ENCODE peak calls at places on chromosomes 12 and 14, in ten cellular contexts. F is K562, Y is stomach, D is prostate gland, R is GM12891, S is transverse colon, U is sigmoid colon, E is breast epithelium, P is H1, T is spleen. I is an unnamed sample.

GRCh38 chr12:32499048-32499447 is 99.7 kb downstream of the FGD4 start:
- DNase-seq in F (no peak), Y (peak), D (no peak), R (no peak), S (no peak), U (no peak), E (no peak), P (no peak), T (no peak), I (no peak)

GRCh38 chr14:22837059-22837749 is 819 bp downstream of the MMP14 start:
- DNase-seq in F (no peak), Y (peak), D (no peak), R (no peak), S (peak), U (peak), E (no peak), P (peak), T (peak), I (no peak)

GRCh38 chr12:69655616-69656336 is 43.3 kb downstream of the BEST3 start:
- DNase-seq in F (no peak), Y (no peak), D (no peak), R (no peak), S (no peak), U (no peak), E (peak), P (no peak), T (no peak), I (no peak)

GRCh38 chr12:121295123-121295745 is 1.3 kb downstream of the CAMKK2 start:
- DNase-seq in F (no peak), Y (no peak), D (no peak), R (no peak), S (no peak), U (no peak), E (no peak), P (no peak), T (no peak), I (no peak)

GRCh38 chr12:110135012-110135411 is 10.9 kb downstream of the IFT81 start:
- DNase-seq in F (peak), Y (no peak), D (no peak), R (no peak), S (no peak), U (no peak), E (no peak), P (no peak), T (no peak), I (no peak)

GRCh38 chr12:94074970-94075695 is 73.2 kb upstream of the PLXNC1 start:
- DNase-seq in F (peak), Y (peak), D (peak), R (no peak), S (peak), U (peak), E (peak), P (no peak), T (no peak), I (no peak)

GRCh38 chr14:47179906-47180305 is 495.5 kb downstream of the MDGA2 start:
- DNase-seq in F (no peak), Y (no peak), D (no peak), R (no peak), S (no peak), U (no peak), E (no peak), P (no peak), T (no peak), I (no peak)

GRCh38 chr12:20127401-20127800 is 240.9 kb upstream of the PDE3A start:
- DNase-seq in F (no peak), Y (no peak), D (no peak), R (no peak), S (no peak), U (no peak), E (no peak), P (no peak), T (no peak), I (no peak)

GRCh38 chr14:79281244-79282199 is 929.8 kb downstream of the DIO2 start:
- DNase-seq in F (no peak), Y (no peak), D (no peak), R (no peak), S (no peak), U (no peak), E (no peak), P (peak), T (no peak), I (no peak)

GRCh38 chr14:24246765-24247212 is 4.4 kb upstream of the TINF2 start:
- DNase-seq in F (no peak), Y (no peak), D (no peak), R (peak), S (peak), U (no peak), E (no peak), P (no peak), T (no peak), I (no peak)

GRCh38 chr12:120610560-120610959 is 29.4 kb upstream of the POP5 start:
- DNase-seq in F (no peak), Y (no peak), D (no peak), R (no peak), S (no peak), U (no peak), E (no peak), P (no peak), T (no peak), I (no peak)

GRCh38 chr12:64004639-64005038 is 160.1 kb downstream of the SRGAP1 start:
- DNase-seq in F (no peak), Y (no peak), D (no peak), R (no peak), S (no peak), U (no peak), E (no peak), P (no peak), T (no peak), I (no peak)

GRCh38 chr14:20469890-20470858 is 968 bp downstream of the PNP start:
- DNase-seq in F (peak), Y (peak), D (no peak), R (peak), S (peak), U (peak), E (no peak), P (peak), T (peak), I (no peak)

GRCh38 chr12:57272337-57273151 is 21.6 kb upstream of the STAC3 start:
- DNase-seq in F (peak), Y (no peak), D (no peak), R (no peak), S (no peak), U (no peak), E (no peak), P (no peak), T (no peak), I (no peak)

GRCh38 chr12:132228535-132229422 is 84.5 kb downstream of the NOC4L start:
- DNase-seq in F (no peak), Y (no peak), D (no peak), R (no peak), S (no peak), U (peak), E (no peak), P (no peak), T (peak), I (no peak)

GRCh38 chr14:56794088-56794556 is 16.2 kb downstream of the OTX2 start:
- DNase-seq in F (no peak), Y (no peak), D (no peak), R (no peak), S (no peak), U (no peak), E (no peak), P (no peak), T (no peak), I (no peak)

GRCh38 chr14:103719766-103720165 is 4.2 kb downstream of the ZFYVE21 start:
- DNase-seq in F (no peak), Y (no peak), D (no peak), R (no peak), S (no peak), U (no peak), E (no peak), P (no peak), T (no peak), I (no peak)

GRCh38 chr14:90091393-90091792 is 29.6 kb downstream of the KCNK13 start:
- DNase-seq in F (no peak), Y (no peak), D (no peak), R (no peak), S (no peak), U (no peak), E (no peak), P (no peak), T (no peak), I (no peak)

GRCh38 chr14:74645735-74646134 is 33.7 kb upstream of the LTBP2 start:
- DNase-seq in F (no peak), Y (no peak), D (no peak), R (no peak), S (no peak), U (peak), E (no peak), P (no peak), T (no peak), I (no peak)

GRCh38 chr12:107976331-107976730 is 152.8 kb upstream of the WSCD2 start:
- DNase-seq in F (no peak), Y (no peak), D (no peak), R (no peak), S (no peak), U (no peak), E (no peak), P (no peak), T (no peak), I (no peak)

GRCh38 chr14:76904100-76904739 is 78.0 kb downstream of the LRRC74A start:
- DNase-seq in F (no peak), Y (no peak), D (no peak), R (no peak), S (peak), U (peak), E (peak), P (no peak), T (no peak), I (no peak)

DNA sequence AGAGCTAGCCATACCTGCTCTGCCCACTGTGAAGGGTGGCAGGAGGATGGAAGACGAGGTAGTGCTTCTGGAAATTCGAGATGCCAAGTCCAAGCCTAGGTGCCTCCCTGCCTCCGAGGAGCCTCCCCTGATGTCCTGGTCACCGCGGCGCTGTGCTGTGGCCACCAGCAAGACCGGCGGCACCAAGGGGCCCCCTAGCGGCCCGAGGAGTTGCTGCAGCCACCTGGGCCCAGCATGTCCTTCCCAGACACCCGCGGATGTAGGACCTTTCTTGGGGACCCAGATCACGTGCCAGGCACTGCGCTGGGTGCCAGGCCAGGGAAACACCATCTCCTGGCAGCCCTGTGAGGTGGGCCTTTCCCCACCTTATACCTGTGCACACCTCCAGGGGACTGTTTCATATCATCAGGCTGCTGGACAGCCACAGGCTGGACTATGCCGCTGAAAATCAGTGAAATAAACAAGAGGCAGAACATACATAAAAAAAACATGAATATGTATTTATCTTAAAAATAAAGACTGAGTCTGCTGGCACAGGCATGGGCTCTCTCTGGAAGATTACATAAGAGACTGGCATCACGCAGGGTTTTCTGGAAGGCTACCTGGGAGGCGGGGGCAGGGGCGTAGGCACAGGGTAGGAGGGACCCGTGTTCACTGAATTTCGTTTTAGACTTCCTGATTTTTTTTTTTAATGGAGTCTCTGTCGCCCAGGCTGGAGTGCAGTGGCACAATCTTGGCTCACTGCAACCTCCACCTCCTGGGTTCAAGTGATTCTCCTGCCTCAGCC is 15.9 kb upstream of the HHIPL1 start:
- DNase-seq in F (peak), Y (peak), D (peak), R (peak), S (peak), U (peak), E (peak), P (peak), T (peak), I (peak)
- TF ChIP-seq POLR2A in F (no peak), Y (no peak), D (no peak), R (no peak), S (no peak), U (no peak), E (no peak), P (no peak), T (no peak), I (no peak)

GRCh38 chr12:67520611-67521010 is 127.9 kb upstream of the DYRK2 start:
- DNase-seq in F (no peak), Y (no peak), D (no peak), R (no peak), S (no peak), U (no peak), E (no peak), P (no peak), T (no peak), I (no peak)

GRCh38 chr12:67515679-67516363 is 132.7 kb upstream of the DYRK2 start:
- DNase-seq in F (no peak), Y (peak), D (no peak), R (no peak), S (peak), U (no peak), E (no peak), P (no peak), T (no peak), I (peak)

GRCh38 chr12:67517181-67517887 is 131.2 kb upstream of the DYRK2 start:
- DNase-seq in F (no peak), Y (peak), D (peak), R (no peak), S (peak), U (peak), E (peak), P (no peak), T (no peak), I (no peak)

GRCh38 chr12:67522222-67522621 is 126.3 kb upstream of the DYRK2 start:
- DNase-seq in F (no peak), Y (no peak), D (no peak), R (no peak), S (no peak), U (no peak), E (no peak), P (no peak), T (no peak), I (no peak)

DNA sequence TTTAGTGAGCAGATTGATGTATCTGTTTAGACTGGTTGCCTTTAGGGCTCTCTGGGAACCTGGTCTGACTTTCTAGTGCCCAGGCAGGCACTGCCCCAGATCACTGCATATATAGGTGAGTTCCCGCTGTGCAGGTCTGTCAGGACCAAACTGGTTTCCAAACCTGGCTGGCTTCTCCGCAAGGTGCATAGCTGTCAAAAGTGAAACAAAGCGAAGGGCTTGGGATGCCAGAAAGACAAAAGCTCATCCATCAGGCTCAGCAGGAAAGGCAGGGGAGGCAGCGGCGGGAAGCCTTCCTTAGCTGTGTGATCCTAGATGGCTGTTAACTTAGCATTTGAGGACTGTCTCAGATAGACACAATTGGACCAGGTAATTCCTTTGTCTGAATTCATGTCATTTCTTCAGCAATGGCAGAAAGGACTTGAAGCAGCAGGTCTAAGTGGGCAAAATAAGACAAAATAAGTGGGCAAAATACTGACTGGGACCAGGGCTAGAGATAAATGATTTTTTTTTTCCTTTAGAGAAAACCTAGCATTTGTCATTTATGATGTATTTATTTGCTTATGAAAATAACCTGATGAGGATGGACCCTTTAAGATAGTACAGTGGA is 128.6 kb upstream of the DYRK2 start:
- DNase-seq in F (no peak), Y (no peak), D (peak), R (no peak), S (no peak), U (no peak), E (peak), P (peak), T (no peak), I (no peak)
- TF ChIP-seq POLR2AphosphoS5 in F (no peak), Y (no peak), D (peak), R (no peak), S (no peak), U (no peak), E (no peak), P (no peak), T (no peak), I (no peak)

DNA sequence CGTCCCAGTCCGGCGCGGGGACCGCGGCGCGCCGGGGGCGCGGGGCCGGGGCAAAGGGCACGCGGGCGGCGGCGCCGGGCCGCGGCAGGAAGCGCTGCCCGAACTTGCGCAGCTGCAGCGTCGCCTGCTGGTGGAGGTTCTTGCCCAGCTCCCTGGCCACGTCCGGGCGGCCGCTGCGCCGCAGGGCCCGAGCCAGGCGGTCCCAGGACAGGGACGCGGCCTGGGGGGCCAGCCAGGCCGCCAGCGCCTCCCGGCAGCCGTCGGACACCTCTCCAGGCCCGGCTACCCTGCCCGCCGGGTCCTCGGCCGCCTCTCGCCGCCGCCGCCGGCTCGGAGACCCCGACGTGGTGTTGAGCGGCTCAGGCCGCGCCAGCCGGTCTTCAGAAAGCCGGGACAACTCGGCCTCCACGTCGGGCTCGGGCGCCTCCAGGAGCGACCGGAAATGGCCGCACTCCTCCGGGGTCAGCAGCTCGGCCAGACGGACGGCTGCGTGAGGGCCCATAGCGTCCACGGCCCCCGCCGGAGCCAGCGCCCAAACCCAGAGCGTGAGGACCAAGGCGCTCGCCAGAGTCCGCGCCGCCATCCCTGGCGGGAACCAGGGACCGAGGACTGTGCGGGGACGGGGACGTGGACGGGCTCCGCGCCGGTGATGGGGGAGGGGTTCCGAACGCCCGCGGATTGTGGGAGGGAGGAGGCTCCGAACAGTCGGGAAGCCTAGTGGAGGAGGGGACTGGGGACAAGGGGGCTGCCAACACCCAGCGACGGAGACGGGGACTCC is 34.0 kb downstream of the FIGNL2 start:
- DNase-seq in F (peak), Y (peak), D (peak), R (peak), S (peak), U (peak), E (no peak), P (peak), T (peak), I (peak)
- TF ChIP-seq POLR2A in F (no peak), Y (no peak), D (no peak), R (no peak), S (peak), U (no peak), E (no peak), P (no peak), T (no peak), I (no peak)

GRCh38 chr12:75981773-75982564 is 49.6 kb downstream of the PHLDA1 start:
- DNase-seq in F (peak), Y (no peak), D (no peak), R (no peak), S (no peak), U (no peak), E (no peak), P (no peak), T (no peak), I (no peak)
- TF ChIP-seq POLR2AphosphoS5 in F (no peak), Y (no peak), D (no peak), R (no peak), S (no peak), U (no peak), E (no peak), P (no peak), T (no peak), I (no peak)

I was measured in GM12892.